ENCODE peak calls at places on chromosomes 1 and 21, in five cellular contexts. One of them, this sample, is unnamed.

GRCh38 chr21:33064623-33064996 is 5.3 kb upstream of the OLIG1 start:
- DNase-seq in G401: peak
- DNase-seq in brain microvascular endothelial cell: no peak
- DNase-seq in Calu3: no peak
- DNase-seq in AG09309: no peak
- DNase-seq in this sample: no peak

GRCh38 chr1:178275553-178275952 is 181.6 kb downstream of the RASAL2 start:
- DNase-seq in G401: no peak
- DNase-seq in brain microvascular endothelial cell: no peak
- DNase-seq in AG09309: no peak
- DNase-seq in Calu3: no peak
- DNase-seq in this sample: no peak

GRCh38 chr1:153231363-153231762 is 14.0 kb downstream of the PRR9 start:
- DNase-seq in AG09309: no peak
- DNase-seq in brain microvascular endothelial cell: no peak
- DNase-seq in G401: no peak
- DNase-seq in Calu3: no peak
- DNase-seq in this sample: no peak

GRCh38 chr1:30262158-30262557 is 461.2 kb downstream of the MATN1 start:
- DNase-seq in Calu3: no peak
- DNase-seq in G401: no peak
- DNase-seq in AG09309: no peak
- DNase-seq in brain microvascular endothelial cell: no peak
- DNase-seq in this sample: no peak

GRCh38 chr1:58941471-58942289 is 157.8 kb upstream of the JUN start:
- DNase-seq in AG09309: no peak
- DNase-seq in G401: no peak
- DNase-seq in brain microvascular endothelial cell: no peak
- DNase-seq in Calu3: no peak
- DNase-seq in this sample: no peak

GRCh38 chr1:30842698-30843354 is 65.7 kb downstream of the SDC3 start:
- DNase-seq in AG09309: no peak
- DNase-seq in brain microvascular endothelial cell: no peak
- DNase-seq in G401: no peak
- DNase-seq in Calu3: no peak
- DNase-seq in this sample: no peak

GRCh38 chr1:95509989-95510388 is 276.0 kb downstream of the RWDD3 start:
- DNase-seq in AG09309: no peak
- DNase-seq in G401: peak
- DNase-seq in Calu3: no peak
- DNase-seq in brain microvascular endothelial cell: no peak
- DNase-seq in this sample: peak

GRCh38 chr1:151704246-151704645 is 12.4 kb downstream of the CELF3 start:
- DNase-seq in Calu3: no peak
- DNase-seq in AG09309: no peak
- DNase-seq in G401: no peak
- DNase-seq in brain microvascular endothelial cell: no peak
- DNase-seq in this sample: no peak

GRCh38 chr1:19484338-19484792 is 974 bp downstream of the CAPZB start:
- DNase-seq in Calu3: peak
- DNase-seq in AG09309: no peak
- DNase-seq in brain microvascular endothelial cell: no peak
- DNase-seq in G401: no peak
- DNase-seq in this sample: no peak

GRCh38 chr1:102970496-102971078 is 137.7 kb downstream of the COL11A1 start:
- DNase-seq in AG09309: peak
- DNase-seq in Calu3: peak
- DNase-seq in brain microvascular endothelial cell: peak
- DNase-seq in G401: peak
- DNase-seq in this sample: peak

GRCh38 chr1:205633421-205633976 is 1.7 kb upstream of the ELK4 start:
- DNase-seq in G401: peak
- DNase-seq in AG09309: peak
- DNase-seq in Calu3: no peak
- DNase-seq in brain microvascular endothelial cell: peak
- DNase-seq in this sample: peak

GRCh38 chr1:41773144-41773571 is 145.6 kb downstream of the HIVEP3 start:
- DNase-seq in brain microvascular endothelial cell: peak
- DNase-seq in AG09309: peak
- DNase-seq in Calu3: peak
- DNase-seq in G401: peak
- DNase-seq in this sample: no peak

GRCh38 chr1:150513275-150513885 is 2.2 kb upstream of the FALEC start:
- DNase-seq in Calu3: no peak
- DNase-seq in G401: no peak
- DNase-seq in AG09309: no peak
- DNase-seq in brain microvascular endothelial cell: no peak
- DNase-seq in this sample: no peak

GRCh38 chr1:14642712-14643111 is 44.2 kb downstream of the KAZN start:
- DNase-seq in G401: no peak
- DNase-seq in Calu3: no peak
- DNase-seq in AG09309: no peak
- DNase-seq in brain microvascular endothelial cell: no peak
- DNase-seq in this sample: no peak

GRCh38 chr1:236530959-236531358 is 7.2 kb downstream of the LGALS8 start:
- DNase-seq in Calu3: no peak
- DNase-seq in G401: no peak
- DNase-seq in AG09309: no peak
- DNase-seq in brain microvascular endothelial cell: no peak
- DNase-seq in this sample: no peak

GRCh38 chr1:33182452-33182851 is 609 bp upstream of the TRIM62 start:
- DNase-seq in brain microvascular endothelial cell: no peak
- DNase-seq in G401: no peak
- DNase-seq in Calu3: no peak
- DNase-seq in AG09309: no peak
- DNase-seq in this sample: peak

GRCh38 chr1:235919797-235920475 is 53.2 kb upstream of the LYST start:
- DNase-seq in Calu3: no peak
- DNase-seq in brain microvascular endothelial cell: peak
- DNase-seq in AG09309: peak
- DNase-seq in G401: no peak
- DNase-seq in this sample: no peak

GRCh38 chr1:116763116-116763786 is 9.0 kb downstream of the CD2 start:
- DNase-seq in brain microvascular endothelial cell: peak
- DNase-seq in AG09309: no peak
- DNase-seq in Calu3: no peak
- DNase-seq in G401: no peak
- DNase-seq in this sample: no peak

GRCh38 chr1:221276911-221277310 is 397.7 kb downstream of the HLX start:
- DNase-seq in brain microvascular endothelial cell: no peak
- DNase-seq in Calu3: no peak
- DNase-seq in AG09309: no peak
- DNase-seq in G401: no peak
- DNase-seq in this sample: no peak

GRCh38 chr1:231918239-231919015 is 291.8 kb downstream of the DISC1 start:
- DNase-seq in AG09309: no peak
- DNase-seq in brain microvascular endothelial cell: peak
- DNase-seq in Calu3: peak
- DNase-seq in G401: no peak
- DNase-seq in this sample: no peak

GRCh38 chr21:28066051-28066450 is 926.6 kb downstream of the LTN1 start:
- DNase-seq in AG09309: no peak
- DNase-seq in brain microvascular endothelial cell: no peak
- DNase-seq in G401: no peak
- DNase-seq in Calu3: no peak
- DNase-seq in this sample: no peak

GRCh38 chr1:5708266-5708978 is 283.8 kb downstream of the NPHP4 start:
- DNase-seq in brain microvascular endothelial cell: no peak
- DNase-seq in Calu3: no peak
- DNase-seq in G401: no peak
- DNase-seq in AG09309: no peak
- DNase-seq in this sample: no peak

GRCh38 chr1:61254629-61255323 is 172.4 kb downstream of the NFIA start:
- DNase-seq in G401: peak
- DNase-seq in brain microvascular endothelial cell: peak
- DNase-seq in Calu3: no peak
- DNase-seq in AG09309: no peak
- DNase-seq in this sample: peak

GRCh38 chr1:17297991-17298390 is 10.0 kb upstream of the PADI4 start:
- DNase-seq in G401: no peak
- DNase-seq in brain microvascular endothelial cell: no peak
- DNase-seq in AG09309: no peak
- DNase-seq in Calu3: no peak
- DNase-seq in this sample: no peak

GRCh38 chr1:107704911-107705310 is 260.1 kb downstream of the VAV3 start:
- DNase-seq in G401: no peak
- DNase-seq in brain microvascular endothelial cell: no peak
- DNase-seq in AG09309: no peak
- DNase-seq in Calu3: no peak
- DNase-seq in this sample: no peak

GRCh38 chr1:43267291-43267805 is 2.4 kb upstream of the TMEM125 start:
- DNase-seq in G401: peak
- DNase-seq in brain microvascular endothelial cell: peak
- DNase-seq in Calu3: no peak
- DNase-seq in AG09309: peak
- DNase-seq in this sample: no peak

GRCh38 chr1:6262570-6263420 is 1.9 kb upstream of the GPR153 start:
- DNase-seq in AG09309: no peak
- DNase-seq in G401: no peak
- DNase-seq in brain microvascular endothelial cell: no peak
- DNase-seq in Calu3: no peak
- DNase-seq in this sample: no peak

GRCh38 chr1:150876111-150876434 is 326 bp downstream of the ARNT start:
- DNase-seq in AG09309: no peak
- DNase-seq in brain microvascular endothelial cell: peak
- DNase-seq in Calu3: peak
- DNase-seq in G401: peak
- DNase-seq in this sample: peak

GRCh38 chr21:41900401-41900800 is 21.3 kb upstream of the PRDM15 start:
- DNase-seq in AG09309: no peak
- DNase-seq in brain microvascular endothelial cell: no peak
- DNase-seq in G401: no peak
- DNase-seq in Calu3: no peak
- DNase-seq in this sample: no peak

GRCh38 chr1:177065430-177065829 is 99.1 kb downstream of the ASTN1 start:
- DNase-seq in Calu3: no peak
- DNase-seq in G401: peak
- DNase-seq in brain microvascular endothelial cell: no peak
- DNase-seq in AG09309: no peak
- DNase-seq in this sample: no peak

GRCh38 chr1:116559304-116559761 is 11.5 kb downstream of the CD58 start:
- DNase-seq in Calu3: no peak
- DNase-seq in AG09309: no peak
- DNase-seq in brain microvascular endothelial cell: no peak
- DNase-seq in G401: no peak
- DNase-seq in this sample: no peak